ENCODE peak calls at places on chromosomes 7 and 10, in eight cellular contexts. Q, O, C, T, M, Z, F and R are unnamed samples.

GRCh38 chr10:14329609-14330246 is 996 bp downstream of the FRMD4A start:
- DNase-seq in O (peak), Z (no peak), M (no peak), F (no peak), T (no peak), Q (no peak), C (no peak), R (no peak)

GRCh38 chr7:66930341-66930740 is 9.3 kb downstream of the TMEM248 start:
- DNase-seq in T (no peak), Q (no peak), C (no peak), F (no peak), M (peak), O (no peak), Z (no peak), R (no peak)

GRCh38 chr10:17454181-17454800 is at the start of gene ST8SIA6:
- DNase-seq in M (peak), O (no peak), F (peak), Q (peak), Z (no peak), C (peak), T (peak), R (no peak)

GRCh38 chr7:98214811-98215321 is 3.6 kb downstream of the BHLHA15 start:
- DNase-seq in M (no peak), O (no peak), C (no peak), F (no peak), T (no peak), Z (no peak), Q (peak), R (no peak)

GRCh38 chr10:2210083-2210482 is 472.8 kb upstream of the ADARB2 start:
- DNase-seq in F (no peak), C (no peak), T (no peak), O (no peak), Q (no peak), Z (no peak), M (no peak), R (no peak)

GRCh38 chr10:3465406-3465891 is 292.9 kb upstream of the PITRM1 start:
- DNase-seq in M (no peak), O (no peak), Z (no peak), Q (no peak), C (no peak), T (peak), F (no peak), R (no peak)

GRCh38 chr7:70477051-70478010 is 654.6 kb upstream of the GALNT17 start:
- DNase-seq in M (peak), O (no peak), T (no peak), Q (no peak), F (peak), Z (peak), C (peak), R (no peak)

GRCh38 chr7:90726623-90727022 is 130.5 kb downstream of the CDK14 start:
- DNase-seq in Q (no peak), M (peak), Z (peak), F (no peak), O (no peak), C (no peak), T (peak), R (no peak)